ENCODE peak calls at places on chromosomes 6 and 20, in five cellular contexts. I, X, S, F and P are unnamed samples.

GRCh38 chr6:41581381-41581991 is 35.3 kb downstream of the FOXP4 start:
- DNase-seq in I (peak), S (peak), X (no peak), F (no peak), P (no peak)

GRCh38 chr20:51446656-51447055 is 95.9 kb downstream of the NFATC2 start:
- DNase-seq in F (peak), S (peak), I (no peak), X (no peak), P (no peak)

GRCh38 chr6:62362097-62362496 is 76.1 kb upstream of the KHDRBS2 start:
- DNase-seq in S (no peak), X (no peak), F (no peak), I (no peak), P (no peak)

GRCh38 chr6:21824431-21825180 is 231.1 kb downstream of the SOX4 start:
- DNase-seq in I (no peak), F (no peak), S (no peak), X (no peak), P (no peak)

GRCh38 chr6:157613011-157613522 is 210.0 kb upstream of the SNX9 start:
- DNase-seq in F (no peak), I (no peak), X (no peak), S (peak), P (no peak)

GRCh38 chr6:56902551-56903464 is 52.1 kb upstream of the BEND6 start:
- DNase-seq in X (peak), I (peak), S (peak), F (peak), P (no peak)

GRCh38 chr6:145763742-145764141 is 28.4 kb upstream of the EPM2A start:
- DNase-seq in F (no peak), S (no peak), I (no peak), X (no peak), P (no peak)

GRCh38 chr6:8014947-8015346 is 49.2 kb downstream of the BLOC1S5 start:
- DNase-seq in S (no peak), X (no peak), F (no peak), I (no peak), P (no peak)

GRCh38 chr20:44137210-44137781 is 49.7 kb downstream of the JPH2 start:
- DNase-seq in X (no peak), F (no peak), I (no peak), S (no peak), P (no peak)

GRCh38 chr6:54935739-54936138 is 89.2 kb downstream of the FAM83B start:
- DNase-seq in X (no peak), F (no peak), S (no peak), I (no peak), P (no peak)

GRCh38 chr20:33680681-33681080 is 5.5 kb downstream of the E2F1 start:
- DNase-seq in X (no peak), F (no peak), S (no peak), I (no peak), P (no peak)

GRCh38 chr6:112274774-112275173 is 20.4 kb upstream of the LAMA4 start:
- DNase-seq in I (no peak), X (no peak), S (no peak), F (no peak), P (no peak)

GRCh38 chr6:133546098-133546497 is 304.9 kb downstream of the EYA4 start:
- DNase-seq in X (no peak), F (no peak), S (no peak), I (peak), P (no peak)

GRCh38 chr6:154508573-154509375 is 1.7 kb downstream of the CNKSR3 start:
- DNase-seq in F (no peak), I (no peak), X (no peak), S (peak), P (no peak)

GRCh38 chr6:166716910-166717617 is 90.0 kb upstream of the RPS6KA2 start:
- DNase-seq in F (no peak), X (no peak), S (no peak), I (no peak), P (no peak)

GRCh38 chr6:106101466-106101865 is 15.3 kb downstream of the PRDM1 start:
- DNase-seq in X (no peak), F (no peak), I (no peak), S (no peak), P (no peak)

GRCh38 chr20:62914970-62915457 is 11.3 kb downstream of the DIDO1 start:
- DNase-seq in S (peak), F (peak), I (no peak), X (no peak), P (no peak)

GRCh38 chr20:61371501-61372150 is 119.6 kb downstream of the CDH4 start:
- DNase-seq in S (no peak), I (no peak), F (no peak), X (no peak), P (no peak)